ENCODE peak calls at places on chromosomes 7 and 10, in nine cellular contexts. V, U, Z, L, R, G, P, M and B are unnamed samples.

GRCh38 chr10:88428442-88428841 is 154.7 kb downstream of the RNLS start:
- DNase-seq in M (peak; percentile 67), V (no peak), P (no peak), L (no peak), R (no peak), Z (no peak), U (no peak), G (no peak), B (peak; percentile 45)

GRCh38 chr7:102287465-102288146 is 938 bp downstream of the SH2B2 start:
- DNase-seq in P (no peak), U (no peak), Z (no peak), R (no peak), G (no peak), V (peak; percentile 56), L (no peak), M (peak; percentile 57), B (peak; percentile 62)

GRCh38 chr7:48424731-48425130 is 253.5 kb downstream of the ABCA13 start:
- DNase-seq in M (peak; percentile 16), U (no peak), L (no peak), R (peak; percentile 12), G (no peak), Z (no peak), P (no peak), V (peak; percentile 12), B (peak; percentile 23)

GRCh38 chr7:102841290-102841689 is 71.5 kb upstream of the LRRC17 start:
- DNase-seq in L (no peak), R (no peak), U (no peak), M (no peak), G (no peak), Z (peak; percentile 48), V (no peak), P (no peak), B (no peak)

GRCh38 chr10:110641256-110641655 is 2.9 kb upstream of the RBM20 start:
- DNase-seq in P (peak; percentile 31), L (no peak), Z (no peak), R (no peak), V (no peak), M (no peak), G (no peak), U (no peak), B (peak; percentile 58)

GRCh38 chr10:4257939-4258465 is 473.0 kb upstream of the KLF6 start:
- DNase-seq in L (no peak), V (no peak), G (no peak), U (no peak), Z (no peak), R (no peak), P (no peak), M (no peak), B (no peak)

GRCh38 chr7:33039257-33039904 is 23.2 kb downstream of the NT5C3A start:
- DNase-seq in V (no peak), M (peak; percentile 66), G (no peak), Z (no peak), R (no peak), L (no peak), U (no peak), P (no peak), B (peak; percentile 53)

GRCh38 chr10:77792155-77792554 is 134.4 kb downstream of the DLG5 start:
- DNase-seq in G (no peak), M (no peak), Z (no peak), R (no peak), P (no peak), V (no peak), L (no peak), U (no peak), B (no peak)

GRCh38 chr7:149147730-149148653 is 739 bp downstream of the ZNF398 start:
- DNase-seq in Z (peak; percentile 82), U (peak; percentile 57), P (peak; percentile 63), G (peak; percentile 66), V (peak; percentile 54), R (peak; percentile 40), L (no peak), M (peak; percentile 89), B (peak; percentile 70)

GRCh38 chr7:79461660-79462059 is 8.2 kb upstream of the MAGI2 start:
- DNase-seq in P (no peak), V (no peak), R (no peak), M (peak; percentile 75), U (no peak), L (no peak), Z (no peak), G (no peak), B (peak; percentile 84)

GRCh38 chr10:102072867-102073527 is 7.8 kb downstream of the HPS6 start:
- DNase-seq in L (peak; percentile 62), R (peak; percentile 84), V (peak; percentile 95), P (peak; percentile 80), Z (peak; percentile 81), M (peak; percentile 85), U (peak; percentile 50), G (peak; percentile 53), B (peak; percentile 83)

GRCh38 chr10:24518981-24519597 is 204.6 kb downstream of the ARHGAP21 start:
- DNase-seq in R (peak; percentile 73), Z (peak; percentile 70), L (no peak), U (no peak), M (peak; percentile 79), P (peak; percentile 11), G (no peak), V (peak; percentile 83), B (peak; percentile 77)

GRCh38 chr10:70850097-70850496 is 34.3 kb downstream of the SGPL1 start:
- DNase-seq in L (no peak), U (no peak), G (no peak), R (no peak), V (no peak), P (no peak), M (no peak), Z (no peak), B (no peak)

GRCh38 chr10:118482393-118483331 is 112.8 kb downstream of the PRLHR start:
- DNase-seq in G (no peak), Z (no peak), L (no peak), U (no peak), V (no peak), R (no peak), M (no peak), P (no peak), B (no peak)

GRCh38 chr7:155962191-155962967 is 150.1 kb upstream of the SHH start:
- DNase-seq in P (no peak), V (peak; percentile 34), G (no peak), U (no peak), R (no peak), L (no peak), Z (no peak), M (peak; percentile 5), B (peak; percentile 40)

GRCh38 chr10:84214612-84215235 is 10.6 kb downstream of the LRIT2 start:
- DNase-seq in V (peak; percentile 56), Z (no peak), L (no peak), M (peak; percentile 32), G (no peak), U (no peak), P (no peak), R (peak; percentile 62), B (peak; percentile 23)

GRCh38 chr10:110771486-110771885 is 100.2 kb upstream of the PDCD4 start:
- DNase-seq in U (no peak), Z (no peak), G (no peak), M (no peak), V (no peak), R (no peak), P (no peak), L (no peak), B (no peak)